ENCODE peak calls at places on chromosomes 4 and X, in seven cellular contexts. F, L, J, S, V, Q and Z are unnamed samples.

GRCh38 chr4:26267087-26267486 is 53.7 kb upstream of the RBPJ start:
- DNase-seq in F (peak; percentile 43), L (peak; percentile 53), J (no peak), S (no peak), V (no peak), Q (peak; percentile 47), Z (peak; percentile 64)

GRCh38 chrX:131841496-131842410 is 181.3 kb upstream of the STK26 start:
- DNase-seq in F (peak; percentile 35), L (peak; percentile 38), J (peak; percentile 71), S (peak; percentile 62), V (peak; percentile 21), Q (peak; percentile 17), Z (peak; percentile 62)

GRCh38 chr4:173182403-173182802 is 13.8 kb downstream of the GALNT7 start:
- DNase-seq in F (peak; percentile 95), L (peak; percentile 88), J (no peak), S (peak; percentile 72), V (no peak), Q (no peak), Z (peak; percentile 56)

GRCh38 chrX:94435799-94436198 is 761.8 kb downstream of the FAM133A start:
- DNase-seq in F (no peak), L (no peak), J (no peak), S (no peak), V (no peak), Q (no peak), Z (no peak)

GRCh38 chrX:2566044-2566443 is 65.3 kb upstream of the DHRSX start:
- DNase-seq in F (no peak), L (no peak), J (no peak), S (no peak), V (no peak), Q (no peak), Z (no peak)

GRCh38 chr4:92600638-92601037 is 296.9 kb downstream of the GRID2 start:
- DNase-seq in F (no peak), L (no peak), J (no peak), S (no peak), V (no peak), Q (no peak), Z (no peak)

GRCh38 chr4:184612089-184612488 is 37.2 kb downstream of the CASP3 start:
- DNase-seq in F (no peak), L (no peak), J (no peak), S (no peak), V (no peak), Q (no peak), Z (no peak)

GRCh38 chrX:94454159-94454558 is 780.2 kb downstream of the FAM133A start:
- DNase-seq in F (no peak), L (no peak), J (no peak), S (no peak), V (no peak), Q (no peak), Z (no peak)

GRCh38 chr4:115711575-115711974 is 598.2 kb upstream of the NDST4 start:
- DNase-seq in F (no peak), L (no peak), J (peak; percentile 5), S (no peak), V (no peak), Q (no peak), Z (no peak)

GRCh38 chr4:155818639-155819038 is 47.4 kb downstream of the ASIC5 start:
- DNase-seq in F (peak; percentile 27), L (no peak), J (no peak), S (peak; percentile 22), V (no peak), Q (no peak), Z (peak; percentile 55)

GRCh38 chrX:120625366-120625765 is 4.5 kb downstream of the C1GALT1C1 start:
- DNase-seq in F (no peak), L (no peak), J (no peak), S (peak; percentile 57), V (no peak), Q (no peak), Z (peak; percentile 47)

GRCh38 chr4:8198906-8199593 is at the start of gene SH3TC1:
- DNase-seq in F (peak; percentile 88), L (peak; percentile 86), J (peak; percentile 96), S (peak; percentile 89), V (no peak), Q (peak; percentile 92), Z (peak; percentile 85)

GRCh38 chr4:8200302-8200975 is 1.3 kb downstream of the SH3TC1 start:
- DNase-seq in F (no peak), L (peak; percentile 31), J (no peak), S (peak; percentile 44), V (no peak), Q (peak; percentile 50), Z (peak; percentile 78)

GRCh38 chr4:8199594-8200301 is 658 bp downstream of the SH3TC1 start:
- DNase-seq in F (no peak), L (no peak), J (no peak), S (no peak), V (no peak), Q (peak; percentile 42), Z (no peak)

GRCh38 chr4:8197521-8197920 is 1.6 kb upstream of the SH3TC1 start:
- DNase-seq in F (no peak), L (no peak), J (no peak), S (no peak), V (no peak), Q (no peak), Z (no peak)

DNA sequence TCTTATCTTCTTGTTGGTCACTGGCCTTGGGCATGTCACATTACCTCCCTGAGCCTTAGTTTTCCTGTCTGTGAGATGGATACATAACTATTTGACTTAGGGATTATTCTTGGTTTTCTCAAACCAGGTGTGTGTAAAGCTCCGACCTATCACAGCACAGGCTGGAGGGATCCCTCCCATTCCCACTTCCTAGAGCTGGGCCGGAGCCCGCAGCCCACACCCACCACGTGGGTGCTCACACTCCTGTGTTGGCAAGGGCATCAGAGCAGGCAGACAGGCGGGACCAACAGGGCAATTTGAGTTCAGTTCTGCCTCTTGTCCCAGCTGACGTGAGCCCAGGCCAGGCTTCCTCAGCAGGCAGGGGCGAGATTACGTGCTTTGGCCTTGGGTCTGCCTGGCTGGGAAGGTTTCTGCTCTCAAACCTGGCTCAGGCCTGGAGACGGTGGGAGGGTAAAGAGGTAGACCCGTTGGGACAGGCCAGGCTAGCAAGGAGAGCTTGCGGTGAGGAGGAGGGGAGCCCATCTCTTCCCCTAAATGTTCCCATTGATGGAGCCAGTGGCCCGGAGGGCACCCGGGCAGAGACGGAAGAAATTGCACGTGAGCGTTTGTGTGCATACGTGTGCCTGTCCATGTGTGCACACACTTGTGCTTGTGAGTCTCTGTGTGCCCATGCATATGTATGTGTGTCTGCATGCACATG is 734 bp upstream of the SH3TC1 start:
- DNase-seq in F (no peak), L (no peak), J (no peak), S (no peak), V (no peak), Q (peak; percentile 62), Z (no peak)
- TF ChIP-seq CTCF in F (no peak), L (no peak), J (no peak), S (no peak), V (no peak), Q (no peak), Z (no peak)

DNA sequence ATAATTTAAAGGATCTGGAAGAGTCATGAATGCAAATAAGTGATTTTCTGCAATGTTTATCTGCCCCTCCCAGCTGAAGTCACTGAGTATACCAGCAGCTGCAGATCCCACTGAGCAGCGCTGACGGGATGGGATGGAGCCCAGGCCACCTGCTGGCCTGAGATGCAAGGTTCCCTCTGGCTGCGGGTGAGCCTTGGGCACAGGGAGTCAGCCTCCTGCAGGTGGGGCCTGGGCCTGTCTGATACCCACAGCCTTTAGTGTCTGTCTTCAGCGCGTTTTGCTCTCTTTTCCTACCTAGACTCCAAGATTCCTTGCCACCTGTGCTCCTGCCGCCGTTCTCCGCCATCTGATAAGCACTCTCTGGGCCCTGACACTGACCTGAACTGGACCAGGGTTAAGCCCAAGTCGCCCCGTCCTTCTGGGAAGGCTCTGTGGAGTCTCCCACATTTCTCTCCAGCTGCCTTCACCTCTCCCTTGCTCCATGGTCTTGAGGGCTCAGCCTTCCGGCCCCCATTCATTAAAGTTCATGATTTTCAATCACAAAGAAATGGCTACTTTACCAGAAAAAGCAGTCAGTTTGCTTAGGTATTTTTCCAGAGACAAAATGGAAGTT is 223.1 kb upstream of the FAT1 start:
- DNase-seq in F (peak; percentile 37), L (peak; percentile 34), J (no peak), S (peak; percentile 42), V (no peak), Q (peak; percentile 80), Z (peak; percentile 14)
- TF ChIP-seq CTCF in F (no peak), L (peak; percentile 31), J (no peak), S (peak; percentile 37), V (peak; percentile 36), Q (peak; percentile 42), Z (no peak)

DNA sequence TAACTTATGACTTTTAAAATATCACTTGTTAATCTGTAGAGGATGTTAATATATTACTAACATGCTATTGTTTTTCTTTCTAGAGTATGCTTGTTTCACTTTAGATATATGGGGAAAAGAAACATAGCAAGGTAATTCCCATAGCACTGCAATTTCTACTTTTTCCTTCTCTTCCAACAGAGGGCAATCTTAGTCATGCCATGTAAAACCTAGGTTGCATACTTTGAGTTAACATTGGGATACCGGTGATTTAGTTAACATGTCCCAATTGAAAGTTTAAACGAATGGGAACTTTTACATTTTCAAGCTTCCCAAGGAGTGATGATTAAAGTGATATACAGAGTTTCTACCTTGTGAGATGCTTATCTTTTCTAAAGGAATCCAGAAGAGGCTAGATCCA is 89.4 kb upstream of the IL13RA1 start:
- DNase-seq in F (no peak), L (peak; percentile 3), J (no peak), S (peak; percentile 26), V (no peak), Q (no peak), Z (peak; percentile 10)
- TF ChIP-seq CTCF in F (no peak), L (peak; percentile 30), J (no peak), S (peak; percentile 36), V (no peak), Q (peak; percentile 12), Z (peak; percentile 15)

GRCh38 chr4:140743194-140743931 is 12.8 kb downstream of the TBC1D9 start:
- DNase-seq in F (peak; percentile 54), L (peak; percentile 57), J (no peak), S (peak; percentile 29), V (no peak), Q (peak; percentile 34), Z (no peak)
- TF ChIP-seq CTCF in F (no peak), L (peak; percentile 17), J (no peak), S (peak; percentile 23), V (peak; percentile 5), Q (no peak), Z (peak; percentile 3)

GRCh38 chrX:17046478-17047097 is 100.1 kb downstream of the REPS2 start:
- DNase-seq in F (peak; percentile 63), L (peak; percentile 67), J (peak; percentile 71), S (peak; percentile 81), V (peak; percentile 25), Q (peak; percentile 67), Z (peak; percentile 83)
- TF ChIP-seq CTCF in F (peak; percentile 67), L (peak; percentile 72), J (peak; percentile 66), S (peak; percentile 72), V (peak; percentile 80), Q (peak; percentile 67), Z (peak; percentile 70)

GRCh38 chr4:143207555-143207954 is 22.8 kb downstream of the USP38 start:
- DNase-seq in F (peak; percentile 10), L (peak; percentile 50), J (no peak), S (peak; percentile 52), V (no peak), Q (no peak), Z (peak; percentile 55)
- TF ChIP-seq CTCF in F (peak; percentile 39), L (peak; percentile 36), J (no peak), S (peak; percentile 32), V (peak; percentile 15), Q (peak; percentile 47), Z (peak; percentile 37)

GRCh38 chr4:158850800-158851644 is 82.2 kb downstream of the FNIP2 start:
- DNase-seq in F (no peak), L (peak; percentile 44), J (peak; percentile 24), S (peak; percentile 70), V (no peak), Q (no peak), Z (peak; percentile 68)
- TF ChIP-seq CTCF in F (peak; percentile 10), L (peak; percentile 79), J (peak; percentile 20), S (peak; percentile 64), V (peak; percentile 60), Q (peak; percentile 71), Z (peak; percentile 59)